ENCODE peak calls at places on chromosomes 5 and 9, in nine cellular contexts. One of them, this sample, is unnamed.

GRCh38 chr9:89701221-89701798 is 96.5 kb downstream of the GADD45G start:
- DNase-seq in EL: no peak
- DNase-seq in activated T-cell treated with anti-CD3 and anti-CD28 coated beads, Interleukin-2, amount 50 U/mL, for 24 hours: peak; percentile 76
- DNase-seq in stimulated activated CD8-positive, alpha-beta memory T cell treated with anti-CD3 and anti-CD28 coated beads, Interleukin-12 subunit alpha, Interleukin-12 subunit beta, amount 100 ng/mL, for 1 hour: peak; percentile 15
- DNase-seq in T-helper 9 cell: peak; percentile 46
- DNase-seq in AG08395: no peak
- DNase-seq in naive thymus-derived CD4-positive, alpha-beta T cell: peak; percentile 62
- DNase-seq in Right ventricle myocardium superior: no peak
- DNase-seq in OCI-LY7: peak; percentile 7
- DNase-seq in this sample: peak; percentile 26

GRCh38 chr5:181127907-181128626 is 2.9 kb downstream of the OR2V1 start:
- DNase-seq in AG08395: no peak
- DNase-seq in activated T-cell treated with anti-CD3 and anti-CD28 coated beads, Interleukin-2, amount 50 U/mL, for 24 hours: no peak
- DNase-seq in stimulated activated CD8-positive, alpha-beta memory T cell treated with anti-CD3 and anti-CD28 coated beads, Interleukin-12 subunit alpha, Interleukin-12 subunit beta, amount 100 ng/mL, for 1 hour: no peak
- DNase-seq in naive thymus-derived CD4-positive, alpha-beta T cell: no peak
- DNase-seq in T-helper 9 cell: no peak
- DNase-seq in OCI-LY7: no peak
- DNase-seq in EL: peak; percentile 6
- DNase-seq in Right ventricle myocardium superior: no peak
- DNase-seq in this sample: no peak

GRCh38 chr5:135140805-135141204 is 106.8 kb upstream of the PITX1 start:
- DNase-seq in AG08395: peak; percentile 79
- DNase-seq in stimulated activated CD8-positive, alpha-beta memory T cell treated with anti-CD3 and anti-CD28 coated beads, Interleukin-12 subunit alpha, Interleukin-12 subunit beta, amount 100 ng/mL, for 1 hour: no peak
- DNase-seq in EL: peak; percentile 79
- DNase-seq in OCI-LY7: peak; percentile 19
- DNase-seq in activated T-cell treated with anti-CD3 and anti-CD28 coated beads, Interleukin-2, amount 50 U/mL, for 24 hours: no peak
- DNase-seq in naive thymus-derived CD4-positive, alpha-beta T cell: no peak
- DNase-seq in T-helper 9 cell: no peak
- DNase-seq in Right ventricle myocardium superior: no peak
- DNase-seq in this sample: no peak

GRCh38 chr9:120402741-120403542 is 177.0 kb downstream of the CDK5RAP2 start:
- DNase-seq in naive thymus-derived CD4-positive, alpha-beta T cell: no peak
- DNase-seq in stimulated activated CD8-positive, alpha-beta memory T cell treated with anti-CD3 and anti-CD28 coated beads, Interleukin-12 subunit alpha, Interleukin-12 subunit beta, amount 100 ng/mL, for 1 hour: no peak
- DNase-seq in T-helper 9 cell: no peak
- DNase-seq in EL: peak; percentile 99
- DNase-seq in OCI-LY7: no peak
- DNase-seq in AG08395: peak; percentile 93
- DNase-seq in activated T-cell treated with anti-CD3 and anti-CD28 coated beads, Interleukin-2, amount 50 U/mL, for 24 hours: no peak
- DNase-seq in Right ventricle myocardium superior: no peak
- DNase-seq in this sample: no peak

GRCh38 chr9:128153947-128154695 is 4.9 kb downstream of the LCN2 start:
- DNase-seq in EL: no peak
- DNase-seq in OCI-LY7: no peak
- DNase-seq in T-helper 9 cell: no peak
- DNase-seq in naive thymus-derived CD4-positive, alpha-beta T cell: no peak
- DNase-seq in AG08395: no peak
- DNase-seq in activated T-cell treated with anti-CD3 and anti-CD28 coated beads, Interleukin-2, amount 50 U/mL, for 24 hours: no peak
- DNase-seq in stimulated activated CD8-positive, alpha-beta memory T cell treated with anti-CD3 and anti-CD28 coated beads, Interleukin-12 subunit alpha, Interleukin-12 subunit beta, amount 100 ng/mL, for 1 hour: no peak
- DNase-seq in Right ventricle myocardium superior: peak; percentile 38
- DNase-seq in this sample: no peak

GRCh38 chr5:38776494-38776893 is 69.3 kb upstream of the OSMR start:
- DNase-seq in naive thymus-derived CD4-positive, alpha-beta T cell: no peak
- DNase-seq in stimulated activated CD8-positive, alpha-beta memory T cell treated with anti-CD3 and anti-CD28 coated beads, Interleukin-12 subunit alpha, Interleukin-12 subunit beta, amount 100 ng/mL, for 1 hour: no peak
- DNase-seq in activated T-cell treated with anti-CD3 and anti-CD28 coated beads, Interleukin-2, amount 50 U/mL, for 24 hours: no peak
- DNase-seq in EL: no peak
- DNase-seq in OCI-LY7: no peak
- DNase-seq in AG08395: no peak
- DNase-seq in T-helper 9 cell: no peak
- DNase-seq in Right ventricle myocardium superior: no peak
- DNase-seq in this sample: no peak

GRCh38 chr5:168404366-168404765 is 81.9 kb upstream of the RARS1 start:
- DNase-seq in EL: peak; percentile 93
- DNase-seq in activated T-cell treated with anti-CD3 and anti-CD28 coated beads, Interleukin-2, amount 50 U/mL, for 24 hours: no peak
- DNase-seq in T-helper 9 cell: no peak
- DNase-seq in stimulated activated CD8-positive, alpha-beta memory T cell treated with anti-CD3 and anti-CD28 coated beads, Interleukin-12 subunit alpha, Interleukin-12 subunit beta, amount 100 ng/mL, for 1 hour: no peak
- DNase-seq in naive thymus-derived CD4-positive, alpha-beta T cell: no peak
- DNase-seq in OCI-LY7: no peak
- DNase-seq in AG08395: peak; percentile 92
- DNase-seq in Right ventricle myocardium superior: no peak
- DNase-seq in this sample: no peak

GRCh38 chr5:54224083-54224836 is 86.1 kb downstream of the ARL15 start:
- DNase-seq in EL: no peak
- DNase-seq in naive thymus-derived CD4-positive, alpha-beta T cell: no peak
- DNase-seq in OCI-LY7: no peak
- DNase-seq in AG08395: no peak
- DNase-seq in Right ventricle myocardium superior: no peak
- DNase-seq in activated T-cell treated with anti-CD3 and anti-CD28 coated beads, Interleukin-2, amount 50 U/mL, for 24 hours: no peak
- DNase-seq in stimulated activated CD8-positive, alpha-beta memory T cell treated with anti-CD3 and anti-CD28 coated beads, Interleukin-12 subunit alpha, Interleukin-12 subunit beta, amount 100 ng/mL, for 1 hour: no peak
- DNase-seq in T-helper 9 cell: no peak
- DNase-seq in this sample: no peak

GRCh38 chr9:91143642-91144041 is 218.1 kb downstream of the AUH start:
- DNase-seq in EL: no peak
- DNase-seq in OCI-LY7: no peak
- DNase-seq in stimulated activated CD8-positive, alpha-beta memory T cell treated with anti-CD3 and anti-CD28 coated beads, Interleukin-12 subunit alpha, Interleukin-12 subunit beta, amount 100 ng/mL, for 1 hour: no peak
- DNase-seq in T-helper 9 cell: no peak
- DNase-seq in naive thymus-derived CD4-positive, alpha-beta T cell: no peak
- DNase-seq in activated T-cell treated with anti-CD3 and anti-CD28 coated beads, Interleukin-2, amount 50 U/mL, for 24 hours: no peak
- DNase-seq in Right ventricle myocardium superior: no peak
- DNase-seq in AG08395: no peak
- DNase-seq in this sample: no peak

GRCh38 chr9:33435821-33436277 is 11.5 kb downstream of the AQP3 start:
- DNase-seq in Right ventricle myocardium superior: no peak
- DNase-seq in OCI-LY7: no peak
- DNase-seq in activated T-cell treated with anti-CD3 and anti-CD28 coated beads, Interleukin-2, amount 50 U/mL, for 24 hours: no peak
- DNase-seq in EL: no peak
- DNase-seq in stimulated activated CD8-positive, alpha-beta memory T cell treated with anti-CD3 and anti-CD28 coated beads, Interleukin-12 subunit alpha, Interleukin-12 subunit beta, amount 100 ng/mL, for 1 hour: no peak
- DNase-seq in naive thymus-derived CD4-positive, alpha-beta T cell: no peak
- DNase-seq in T-helper 9 cell: no peak
- DNase-seq in AG08395: peak; percentile 34
- DNase-seq in this sample: no peak

GRCh38 chr5:140141241-140141640 is 15.5 kb downstream of the IGIP start:
- DNase-seq in stimulated activated CD8-positive, alpha-beta memory T cell treated with anti-CD3 and anti-CD28 coated beads, Interleukin-12 subunit alpha, Interleukin-12 subunit beta, amount 100 ng/mL, for 1 hour: no peak
- DNase-seq in OCI-LY7: no peak
- DNase-seq in Right ventricle myocardium superior: no peak
- DNase-seq in EL: peak; percentile 23
- DNase-seq in AG08395: peak; percentile 52
- DNase-seq in T-helper 9 cell: no peak
- DNase-seq in activated T-cell treated with anti-CD3 and anti-CD28 coated beads, Interleukin-2, amount 50 U/mL, for 24 hours: no peak
- DNase-seq in naive thymus-derived CD4-positive, alpha-beta T cell: no peak
- DNase-seq in this sample: no peak

GRCh38 chr9:15306068-15306756 is 804 bp downstream of the TTC39B start:
- DNase-seq in T-helper 9 cell: peak; percentile 39
- DNase-seq in OCI-LY7: no peak
- DNase-seq in naive thymus-derived CD4-positive, alpha-beta T cell: peak; percentile 61
- DNase-seq in EL: peak; percentile 57
- DNase-seq in Right ventricle myocardium superior: peak; percentile 63
- DNase-seq in activated T-cell treated with anti-CD3 and anti-CD28 coated beads, Interleukin-2, amount 50 U/mL, for 24 hours: peak; percentile 66
- DNase-seq in stimulated activated CD8-positive, alpha-beta memory T cell treated with anti-CD3 and anti-CD28 coated beads, Interleukin-12 subunit alpha, Interleukin-12 subunit beta, amount 100 ng/mL, for 1 hour: peak; percentile 19
- DNase-seq in AG08395: peak; percentile 25
- DNase-seq in this sample: no peak

GRCh38 chr5:171627936-171628335 is 157.7 kb upstream of the SMIM23 start:
- DNase-seq in naive thymus-derived CD4-positive, alpha-beta T cell: no peak
- DNase-seq in stimulated activated CD8-positive, alpha-beta memory T cell treated with anti-CD3 and anti-CD28 coated beads, Interleukin-12 subunit alpha, Interleukin-12 subunit beta, amount 100 ng/mL, for 1 hour: no peak
- DNase-seq in Right ventricle myocardium superior: no peak
- DNase-seq in EL: no peak
- DNase-seq in T-helper 9 cell: no peak
- DNase-seq in AG08395: no peak
- DNase-seq in OCI-LY7: no peak
- DNase-seq in activated T-cell treated with anti-CD3 and anti-CD28 coated beads, Interleukin-2, amount 50 U/mL, for 24 hours: no peak
- DNase-seq in this sample: no peak

GRCh38 chr9:112380102-112380581 is at the start of gene HSDL2:
- DNase-seq in OCI-LY7: peak; percentile 33
- DNase-seq in EL: no peak
- DNase-seq in stimulated activated CD8-positive, alpha-beta memory T cell treated with anti-CD3 and anti-CD28 coated beads, Interleukin-12 subunit alpha, Interleukin-12 subunit beta, amount 100 ng/mL, for 1 hour: no peak
- DNase-seq in naive thymus-derived CD4-positive, alpha-beta T cell: no peak
- DNase-seq in Right ventricle myocardium superior: peak; percentile 72
- DNase-seq in AG08395: no peak
- DNase-seq in T-helper 9 cell: peak; percentile 7
- DNase-seq in activated T-cell treated with anti-CD3 and anti-CD28 coated beads, Interleukin-2, amount 50 U/mL, for 24 hours: no peak
- DNase-seq in this sample: no peak

GRCh38 chr5:102221949-102222348 is 74.1 kb downstream of the SLCO4C1 start:
- DNase-seq in EL: no peak
- DNase-seq in AG08395: no peak
- DNase-seq in naive thymus-derived CD4-positive, alpha-beta T cell: no peak
- DNase-seq in Right ventricle myocardium superior: no peak
- DNase-seq in OCI-LY7: no peak
- DNase-seq in activated T-cell treated with anti-CD3 and anti-CD28 coated beads, Interleukin-2, amount 50 U/mL, for 24 hours: no peak
- DNase-seq in stimulated activated CD8-positive, alpha-beta memory T cell treated with anti-CD3 and anti-CD28 coated beads, Interleukin-12 subunit alpha, Interleukin-12 subunit beta, amount 100 ng/mL, for 1 hour: no peak
- DNase-seq in T-helper 9 cell: no peak
- DNase-seq in this sample: no peak

GRCh38 chr5:76601470-76601869 is 21.7 kb downstream of the F2RL2 start:
- DNase-seq in AG08395: peak; percentile 67
- DNase-seq in naive thymus-derived CD4-positive, alpha-beta T cell: peak; percentile 60
- DNase-seq in activated T-cell treated with anti-CD3 and anti-CD28 coated beads, Interleukin-2, amount 50 U/mL, for 24 hours: no peak
- DNase-seq in stimulated activated CD8-positive, alpha-beta memory T cell treated with anti-CD3 and anti-CD28 coated beads, Interleukin-12 subunit alpha, Interleukin-12 subunit beta, amount 100 ng/mL, for 1 hour: peak; percentile 7
- DNase-seq in EL: peak; percentile 71
- DNase-seq in Right ventricle myocardium superior: no peak
- DNase-seq in T-helper 9 cell: no peak
- DNase-seq in OCI-LY7: peak; percentile 73
- DNase-seq in this sample: no peak

GRCh38 chr9:37218800-37219425 is 98.5 kb downstream of the ZCCHC7 start:
- DNase-seq in T-helper 9 cell: no peak
- DNase-seq in EL: no peak
- DNase-seq in AG08395: no peak
- DNase-seq in stimulated activated CD8-positive, alpha-beta memory T cell treated with anti-CD3 and anti-CD28 coated beads, Interleukin-12 subunit alpha, Interleukin-12 subunit beta, amount 100 ng/mL, for 1 hour: no peak
- DNase-seq in naive thymus-derived CD4-positive, alpha-beta T cell: no peak
- DNase-seq in activated T-cell treated with anti-CD3 and anti-CD28 coated beads, Interleukin-2, amount 50 U/mL, for 24 hours: no peak
- DNase-seq in OCI-LY7: no peak
- DNase-seq in Right ventricle myocardium superior: peak; percentile 48
- DNase-seq in this sample: no peak

GRCh38 chr5:74017786-74018211 is 391.8 kb downstream of the ARHGEF28 start:
- DNase-seq in AG08395: peak; percentile 74
- DNase-seq in activated T-cell treated with anti-CD3 and anti-CD28 coated beads, Interleukin-2, amount 50 U/mL, for 24 hours: no peak
- DNase-seq in Right ventricle myocardium superior: no peak
- DNase-seq in stimulated activated CD8-positive, alpha-beta memory T cell treated with anti-CD3 and anti-CD28 coated beads, Interleukin-12 subunit alpha, Interleukin-12 subunit beta, amount 100 ng/mL, for 1 hour: no peak
- DNase-seq in EL: peak; percentile 89
- DNase-seq in T-helper 9 cell: no peak
- DNase-seq in naive thymus-derived CD4-positive, alpha-beta T cell: no peak
- DNase-seq in OCI-LY7: no peak
- DNase-seq in this sample: no peak

GRCh38 chr9:79140751-79141150 is 431.0 kb upstream of the TLE4 start:
- DNase-seq in OCI-LY7: no peak
- DNase-seq in Right ventricle myocardium superior: no peak
- DNase-seq in stimulated activated CD8-positive, alpha-beta memory T cell treated with anti-CD3 and anti-CD28 coated beads, Interleukin-12 subunit alpha, Interleukin-12 subunit beta, amount 100 ng/mL, for 1 hour: no peak
- DNase-seq in T-helper 9 cell: no peak
- DNase-seq in EL: no peak
- DNase-seq in AG08395: no peak
- DNase-seq in activated T-cell treated with anti-CD3 and anti-CD28 coated beads, Interleukin-2, amount 50 U/mL, for 24 hours: no peak
- DNase-seq in naive thymus-derived CD4-positive, alpha-beta T cell: no peak
- DNase-seq in this sample: no peak

GRCh38 chr9:842918-843468 is 1.5 kb downstream of the DMRT1 start:
- DNase-seq in OCI-LY7: no peak
- DNase-seq in EL: no peak
- DNase-seq in T-helper 9 cell: no peak
- DNase-seq in stimulated activated CD8-positive, alpha-beta memory T cell treated with anti-CD3 and anti-CD28 coated beads, Interleukin-12 subunit alpha, Interleukin-12 subunit beta, amount 100 ng/mL, for 1 hour: no peak
- DNase-seq in Right ventricle myocardium superior: no peak
- DNase-seq in activated T-cell treated with anti-CD3 and anti-CD28 coated beads, Interleukin-2, amount 50 U/mL, for 24 hours: no peak
- DNase-seq in naive thymus-derived CD4-positive, alpha-beta T cell: no peak
- DNase-seq in AG08395: no peak
- DNase-seq in this sample: no peak

GRCh38 chr9:116087751-116088194 is 65.8 kb upstream of the PAPPA start:
- DNase-seq in EL: peak; percentile 66
- DNase-seq in OCI-LY7: no peak
- DNase-seq in activated T-cell treated with anti-CD3 and anti-CD28 coated beads, Interleukin-2, amount 50 U/mL, for 24 hours: no peak
- DNase-seq in stimulated activated CD8-positive, alpha-beta memory T cell treated with anti-CD3 and anti-CD28 coated beads, Interleukin-12 subunit alpha, Interleukin-12 subunit beta, amount 100 ng/mL, for 1 hour: no peak
- DNase-seq in Right ventricle myocardium superior: no peak
- DNase-seq in naive thymus-derived CD4-positive, alpha-beta T cell: no peak
- DNase-seq in T-helper 9 cell: no peak
- DNase-seq in AG08395: peak; percentile 54
- DNase-seq in this sample: no peak

GRCh38 chr5:15214010-15214409 is 286.0 kb upstream of the FBXL7 start:
- DNase-seq in T-helper 9 cell: no peak
- DNase-seq in AG08395: no peak
- DNase-seq in EL: no peak
- DNase-seq in naive thymus-derived CD4-positive, alpha-beta T cell: no peak
- DNase-seq in Right ventricle myocardium superior: no peak
- DNase-seq in OCI-LY7: no peak
- DNase-seq in stimulated activated CD8-positive, alpha-beta memory T cell treated with anti-CD3 and anti-CD28 coated beads, Interleukin-12 subunit alpha, Interleukin-12 subunit beta, amount 100 ng/mL, for 1 hour: no peak
- DNase-seq in activated T-cell treated with anti-CD3 and anti-CD28 coated beads, Interleukin-2, amount 50 U/mL, for 24 hours: no peak
- DNase-seq in this sample: no peak

GRCh38 chr5:74186351-74187315 is 453.9 kb downstream of the ENC1 start:
- DNase-seq in AG08395: no peak
- DNase-seq in Right ventricle myocardium superior: no peak
- DNase-seq in T-helper 9 cell: no peak
- DNase-seq in stimulated activated CD8-positive, alpha-beta memory T cell treated with anti-CD3 and anti-CD28 coated beads, Interleukin-12 subunit alpha, Interleukin-12 subunit beta, amount 100 ng/mL, for 1 hour: no peak
- DNase-seq in activated T-cell treated with anti-CD3 and anti-CD28 coated beads, Interleukin-2, amount 50 U/mL, for 24 hours: no peak
- DNase-seq in OCI-LY7: no peak
- DNase-seq in naive thymus-derived CD4-positive, alpha-beta T cell: no peak
- DNase-seq in EL: peak; percentile 40
- DNase-seq in this sample: no peak

GRCh38 chr5:57408714-57409113 is 73.9 kb downstream of the ACTBL2 start:
- DNase-seq in OCI-LY7: no peak
- DNase-seq in stimulated activated CD8-positive, alpha-beta memory T cell treated with anti-CD3 and anti-CD28 coated beads, Interleukin-12 subunit alpha, Interleukin-12 subunit beta, amount 100 ng/mL, for 1 hour: no peak
- DNase-seq in naive thymus-derived CD4-positive, alpha-beta T cell: no peak
- DNase-seq in EL: no peak
- DNase-seq in T-helper 9 cell: no peak
- DNase-seq in AG08395: peak; percentile 53
- DNase-seq in Right ventricle myocardium superior: no peak
- DNase-seq in activated T-cell treated with anti-CD3 and anti-CD28 coated beads, Interleukin-2, amount 50 U/mL, for 24 hours: no peak
- DNase-seq in this sample: no peak

GRCh38 chr5:93574939-93575241 is 6.1 kb downstream of the NR2F1-AS1 start:
- DNase-seq in OCI-LY7: no peak
- DNase-seq in Right ventricle myocardium superior: no peak
- DNase-seq in EL: no peak
- DNase-seq in AG08395: no peak
- DNase-seq in activated T-cell treated with anti-CD3 and anti-CD28 coated beads, Interleukin-2, amount 50 U/mL, for 24 hours: no peak
- DNase-seq in naive thymus-derived CD4-positive, alpha-beta T cell: no peak
- DNase-seq in stimulated activated CD8-positive, alpha-beta memory T cell treated with anti-CD3 and anti-CD28 coated beads, Interleukin-12 subunit alpha, Interleukin-12 subunit beta, amount 100 ng/mL, for 1 hour: no peak
- DNase-seq in T-helper 9 cell: no peak
- DNase-seq in this sample: no peak

GRCh38 chr5:53041740-53042139 is 52.6 kb downstream of the ITGA2 start:
- DNase-seq in AG08395: no peak
- DNase-seq in stimulated activated CD8-positive, alpha-beta memory T cell treated with anti-CD3 and anti-CD28 coated beads, Interleukin-12 subunit alpha, Interleukin-12 subunit beta, amount 100 ng/mL, for 1 hour: no peak
- DNase-seq in EL: no peak
- DNase-seq in naive thymus-derived CD4-positive, alpha-beta T cell: no peak
- DNase-seq in OCI-LY7: no peak
- DNase-seq in activated T-cell treated with anti-CD3 and anti-CD28 coated beads, Interleukin-2, amount 50 U/mL, for 24 hours: no peak
- DNase-seq in T-helper 9 cell: no peak
- DNase-seq in Right ventricle myocardium superior: no peak
- DNase-seq in this sample: no peak

GRCh38 chr5:143440448-143441102 is 37.1 kb upstream of the NR3C1 start:
- DNase-seq in activated T-cell treated with anti-CD3 and anti-CD28 coated beads, Interleukin-2, amount 50 U/mL, for 24 hours: no peak
- DNase-seq in stimulated activated CD8-positive, alpha-beta memory T cell treated with anti-CD3 and anti-CD28 coated beads, Interleukin-12 subunit alpha, Interleukin-12 subunit beta, amount 100 ng/mL, for 1 hour: no peak
- DNase-seq in AG08395: no peak
- DNase-seq in T-helper 9 cell: no peak
- DNase-seq in Right ventricle myocardium superior: no peak
- DNase-seq in naive thymus-derived CD4-positive, alpha-beta T cell: no peak
- DNase-seq in OCI-LY7: peak; percentile 33
- DNase-seq in EL: no peak
- DNase-seq in this sample: no peak

This sample was measured in activated CD4-positive, CD25-positive, alpha-beta regulatory T cell treated with anti-CD3 and anti-CD28 coated beads, Interleukin-2, amount 50 U/mL, for 16 hours.